ENCODE peak calls at places on chromosomes 4 and X, in six cellular contexts. I, X, A, T, V and L are unnamed samples.

GRCh38 chrX:38717871-38718270 is 83.4 kb upstream of the MID1IP1 start:
- DNase-seq in A (peak; percentile 47), I (no peak), X (no peak), V (no peak), T (no peak), L (no peak)

GRCh38 chr4:184293552-184293951 is 75.9 kb upstream of the ENPP6 start:
- DNase-seq in T (no peak), X (no peak), V (peak; percentile 83), I (no peak), A (no peak), L (no peak)

GRCh38 chrX:47664737-47665136 is 5.8 kb upstream of the UXT start:
- DNase-seq in V (no peak), I (no peak), A (no peak), T (no peak), X (no peak), L (no peak)

GRCh38 chr4:81504685-81505598 is 33.2 kb upstream of the RASGEF1B start:
- DNase-seq in V (peak; percentile 82), I (no peak), X (peak; percentile 63), T (peak; percentile 32), A (no peak), L (peak; percentile 43)

GRCh38 chrX:30593435-30594200 is 16.1 kb upstream of the TASL start:
- DNase-seq in T (no peak), V (no peak), A (no peak), I (no peak), X (peak; percentile 5), L (no peak)

GRCh38 chr4:16577177-16577576 is 321.3 kb downstream of the LDB2 start:
- DNase-seq in T (no peak), V (no peak), I (no peak), A (no peak), X (no peak), L (no peak)

GRCh38 chr4:56641494-56642051 is 39.5 kb downstream of the HOPX start:
- DNase-seq in X (no peak), V (no peak), T (no peak), I (no peak), A (peak; percentile 55), L (no peak)

GRCh38 chr4:20408596-20408995 is 156.9 kb downstream of the SLIT2 start:
- DNase-seq in T (no peak), I (no peak), V (no peak), X (no peak), A (no peak), L (no peak)

GRCh38 chr4:175542787-175543186 is 269.3 kb downstream of the GPM6A start:
- DNase-seq in I (no peak), X (no peak), A (no peak), V (no peak), T (no peak), L (no peak)

GRCh38 chrX:123203772-123204171 is 19.7 kb downstream of the GRIA3 start:
- DNase-seq in T (no peak), X (no peak), A (no peak), I (no peak), V (no peak), L (no peak)

GRCh38 chr4:1834047-1834769 is 21.7 kb downstream of the LETM1 start:
- DNase-seq in A (no peak), I (no peak), V (no peak), X (no peak), T (no peak), L (no peak)

GRCh38 chrX:47179221-47179927 is 14.3 kb upstream of the UBA1 start:
- DNase-seq in A (no peak), I (no peak), T (no peak), X (no peak), V (peak; percentile 82), L (peak; percentile 74)

GRCh38 chr4:175419120-175419774 is 392.8 kb downstream of the GPM6A start:
- DNase-seq in A (peak; percentile 93), T (no peak), V (no peak), I (no peak), X (no peak), L (no peak)

GRCh38 chrX:45669715-45670360 is 469.2 kb upstream of the DIPK2B start:
- DNase-seq in T (no peak), X (no peak), I (no peak), V (no peak), A (no peak), L (no peak)

GRCh38 chr4:47383829-47384427 is 79.6 kb downstream of the COMMD8 start:
- DNase-seq in T (no peak), I (peak; percentile 18), A (peak; percentile 3), V (no peak), X (no peak), L (peak; percentile 48)